ENCODE peak calls at places on chromosomes 11 and 22, in eight cellular contexts. One of them, this sample, is unnamed.

GRCh38 chr11:70324354-70325115 is 54.0 kb downstream of the PPFIA1 start:
- DNase-seq in HEK293T: no peak
- DNase-seq in psoas muscle: no peak
- DNase-seq in HAP-1: no peak
- DNase-seq in right lobe of liver: no peak
- DNase-seq in Right ventricle myocardium superior: no peak
- DNase-seq in amniotic epithelial cell: no peak
- DNase-seq in CD8-positive, alpha-beta memory T cell: no peak
- DNase-seq in this sample: no peak

GRCh38 chr11:2585566-2586090 is 114.2 kb downstream of the KCNQ1OT1 start:
- DNase-seq in HEK293T: no peak
- DNase-seq in psoas muscle: no peak
- DNase-seq in HAP-1: no peak
- DNase-seq in right lobe of liver: no peak
- DNase-seq in Right ventricle myocardium superior: peak
- DNase-seq in amniotic epithelial cell: no peak
- DNase-seq in CD8-positive, alpha-beta memory T cell: no peak
- DNase-seq in this sample: peak

GRCh38 chr11:35923452-35923851 is 20.4 kb upstream of the LDLRAD3 start:
- DNase-seq in HEK293T: no peak
- DNase-seq in psoas muscle: no peak
- DNase-seq in HAP-1: no peak
- DNase-seq in right lobe of liver: no peak
- DNase-seq in Right ventricle myocardium superior: no peak
- DNase-seq in amniotic epithelial cell: no peak
- DNase-seq in CD8-positive, alpha-beta memory T cell: no peak
- DNase-seq in this sample: no peak

GRCh38 chr11:88335284-88335683 is 2.3 kb downstream of the CTSC start:
- DNase-seq in HEK293T: no peak
- DNase-seq in psoas muscle: no peak
- DNase-seq in HAP-1: no peak
- DNase-seq in right lobe of liver: no peak
- DNase-seq in Right ventricle myocardium superior: no peak
- DNase-seq in amniotic epithelial cell: peak
- DNase-seq in CD8-positive, alpha-beta memory T cell: no peak
- DNase-seq in this sample: no peak

GRCh38 chr11:87602776-87603175 is 565.0 kb downstream of the TMEM135 start:
- DNase-seq in HEK293T: no peak
- DNase-seq in psoas muscle: no peak
- DNase-seq in HAP-1: no peak
- DNase-seq in right lobe of liver: no peak
- DNase-seq in Right ventricle myocardium superior: no peak
- DNase-seq in amniotic epithelial cell: no peak
- DNase-seq in CD8-positive, alpha-beta memory T cell: no peak
- DNase-seq in this sample: no peak

GRCh38 chr11:68264741-68265540 is 6.8 kb downstream of the C11orf24 start:
- DNase-seq in HEK293T: no peak
- DNase-seq in psoas muscle: no peak
- DNase-seq in HAP-1: no peak
- DNase-seq in right lobe of liver: no peak
- DNase-seq in Right ventricle myocardium superior: no peak
- DNase-seq in amniotic epithelial cell: no peak
- DNase-seq in CD8-positive, alpha-beta memory T cell: no peak
- DNase-seq in this sample: no peak

GRCh38 chr11:62705401-62705800 is 1.8 kb downstream of the BSCL2 start:
- DNase-seq in HEK293T: no peak
- DNase-seq in psoas muscle: no peak
- DNase-seq in HAP-1: no peak
- DNase-seq in right lobe of liver: no peak
- DNase-seq in Right ventricle myocardium superior: no peak
- DNase-seq in amniotic epithelial cell: no peak
- DNase-seq in CD8-positive, alpha-beta memory T cell: no peak
- DNase-seq in this sample: no peak

GRCh38 chr11:20530942-20531703 is 68.3 kb upstream of the SLC6A5 start:
- DNase-seq in HEK293T: no peak
- DNase-seq in psoas muscle: no peak
- DNase-seq in HAP-1: no peak
- DNase-seq in right lobe of liver: no peak
- DNase-seq in Right ventricle myocardium superior: no peak
- DNase-seq in amniotic epithelial cell: no peak
- DNase-seq in CD8-positive, alpha-beta memory T cell: no peak
- DNase-seq in this sample: no peak

GRCh38 chr11:85558411-85558810 is 68.7 kb downstream of the DLG2 start:
- DNase-seq in HEK293T: no peak
- DNase-seq in psoas muscle: no peak
- DNase-seq in HAP-1: no peak
- DNase-seq in right lobe of liver: no peak
- DNase-seq in Right ventricle myocardium superior: no peak
- DNase-seq in amniotic epithelial cell: no peak
- DNase-seq in CD8-positive, alpha-beta memory T cell: no peak
- DNase-seq in this sample: no peak

GRCh38 chr22:43828711-43829447 is 16.8 kb upstream of the EFCAB6 start:
- DNase-seq in HEK293T: no peak
- DNase-seq in psoas muscle: peak
- DNase-seq in HAP-1: no peak
- DNase-seq in right lobe of liver: peak
- DNase-seq in Right ventricle myocardium superior: peak
- DNase-seq in amniotic epithelial cell: no peak
- DNase-seq in CD8-positive, alpha-beta memory T cell: no peak
- DNase-seq in this sample: no peak

GRCh38 chr11:131511794-131512193 is 141.4 kb downstream of the NTM start:
- DNase-seq in HEK293T: peak
- DNase-seq in psoas muscle: peak
- DNase-seq in HAP-1: no peak
- DNase-seq in right lobe of liver: peak
- DNase-seq in Right ventricle myocardium superior: peak
- DNase-seq in amniotic epithelial cell: no peak
- DNase-seq in CD8-positive, alpha-beta memory T cell: no peak
- DNase-seq in this sample: no peak

GRCh38 chr11:11568651-11569229 is 53.1 kb downstream of the GALNT18 start:
- DNase-seq in HEK293T: no peak
- DNase-seq in psoas muscle: no peak
- DNase-seq in HAP-1: no peak
- DNase-seq in right lobe of liver: no peak
- DNase-seq in Right ventricle myocardium superior: no peak
- DNase-seq in amniotic epithelial cell: no peak
- DNase-seq in CD8-positive, alpha-beta memory T cell: no peak
- DNase-seq in this sample: no peak

GRCh38 chr11:122306776-122307479 is 190.9 kb upstream of the BLID start:
- DNase-seq in HEK293T: no peak
- DNase-seq in psoas muscle: no peak
- DNase-seq in HAP-1: no peak
- DNase-seq in right lobe of liver: no peak
- DNase-seq in Right ventricle myocardium superior: no peak
- DNase-seq in amniotic epithelial cell: no peak
- DNase-seq in CD8-positive, alpha-beta memory T cell: no peak
- DNase-seq in this sample: no peak

GRCh38 chr11:13166036-13166435 is 111.6 kb upstream of the BMAL1 start:
- DNase-seq in HEK293T: no peak
- DNase-seq in psoas muscle: no peak
- DNase-seq in HAP-1: no peak
- DNase-seq in right lobe of liver: no peak
- DNase-seq in Right ventricle myocardium superior: no peak
- DNase-seq in amniotic epithelial cell: peak
- DNase-seq in CD8-positive, alpha-beta memory T cell: no peak
- DNase-seq in this sample: no peak

GRCh38 chr11:64876226-64876750 is 2.1 kb downstream of the EHD1 start:
- DNase-seq in HEK293T: no peak
- DNase-seq in psoas muscle: no peak
- DNase-seq in HAP-1: no peak
- DNase-seq in right lobe of liver: no peak
- DNase-seq in Right ventricle myocardium superior: no peak
- DNase-seq in amniotic epithelial cell: no peak
- DNase-seq in CD8-positive, alpha-beta memory T cell: no peak
- DNase-seq in this sample: no peak

GRCh38 chr22:49677495-49677889 is 150.2 kb downstream of the BRD1 start:
- DNase-seq in HEK293T: no peak
- DNase-seq in psoas muscle: no peak
- DNase-seq in HAP-1: no peak
- DNase-seq in right lobe of liver: no peak
- DNase-seq in Right ventricle myocardium superior: no peak
- DNase-seq in amniotic epithelial cell: no peak
- DNase-seq in CD8-positive, alpha-beta memory T cell: no peak
- DNase-seq in this sample: no peak

GRCh38 chr22:44196241-44196640 is 15.5 kb downstream of the PARVG start:
- DNase-seq in HEK293T: no peak
- DNase-seq in psoas muscle: no peak
- DNase-seq in HAP-1: no peak
- DNase-seq in right lobe of liver: no peak
- DNase-seq in Right ventricle myocardium superior: no peak
- DNase-seq in amniotic epithelial cell: no peak
- DNase-seq in CD8-positive, alpha-beta memory T cell: no peak
- DNase-seq in this sample: no peak

GRCh38 chr11:65786786-65787636 is at the start of gene OVOL1:
- DNase-seq in HEK293T: no peak
- DNase-seq in psoas muscle: peak
- DNase-seq in HAP-1: no peak
- DNase-seq in right lobe of liver: no peak
- DNase-seq in Right ventricle myocardium superior: no peak
- DNase-seq in amniotic epithelial cell: no peak
- DNase-seq in CD8-positive, alpha-beta memory T cell: peak
- DNase-seq in this sample: peak

GRCh38 chr11:75563978-75564552 is 2.0 kb downstream of the SERPINH1 start:
- DNase-seq in HEK293T: peak
- DNase-seq in psoas muscle: peak
- DNase-seq in HAP-1: peak
- DNase-seq in right lobe of liver: no peak
- DNase-seq in Right ventricle myocardium superior: peak
- DNase-seq in amniotic epithelial cell: peak
- DNase-seq in CD8-positive, alpha-beta memory T cell: no peak
- DNase-seq in this sample: no peak

GRCh38 chr11:65501005-65501529 is 2.2 kb downstream of the MALAT1 start:
- DNase-seq in HEK293T: no peak
- DNase-seq in psoas muscle: no peak
- DNase-seq in HAP-1: no peak
- DNase-seq in right lobe of liver: no peak
- DNase-seq in Right ventricle myocardium superior: no peak
- DNase-seq in amniotic epithelial cell: peak
- DNase-seq in CD8-positive, alpha-beta memory T cell: peak
- DNase-seq in this sample: no peak

GRCh38 chr11:130583866-130584265 is 135.4 kb downstream of the ADAMTS15 start:
- DNase-seq in HEK293T: no peak
- DNase-seq in psoas muscle: no peak
- DNase-seq in HAP-1: no peak
- DNase-seq in right lobe of liver: no peak
- DNase-seq in Right ventricle myocardium superior: no peak
- DNase-seq in amniotic epithelial cell: no peak
- DNase-seq in CD8-positive, alpha-beta memory T cell: no peak
- DNase-seq in this sample: no peak

GRCh38 chr11:78253797-78254196 is 65.1 kb downstream of the USP35 start:
- DNase-seq in HEK293T: no peak
- DNase-seq in psoas muscle: no peak
- DNase-seq in HAP-1: no peak
- DNase-seq in right lobe of liver: no peak
- DNase-seq in Right ventricle myocardium superior: no peak
- DNase-seq in amniotic epithelial cell: peak
- DNase-seq in CD8-positive, alpha-beta memory T cell: no peak
- DNase-seq in this sample: no peak

GRCh38 chr11:63769044-63769718 is 606 bp upstream of the ZFTA start:
- DNase-seq in HEK293T: peak
- DNase-seq in psoas muscle: peak
- DNase-seq in HAP-1: no peak
- DNase-seq in right lobe of liver: peak
- DNase-seq in Right ventricle myocardium superior: peak
- DNase-seq in amniotic epithelial cell: peak
- DNase-seq in CD8-positive, alpha-beta memory T cell: peak
- DNase-seq in this sample: no peak

GRCh38 chr11:90176069-90176468 is 41.6 kb downstream of the NAALAD2 start:
- DNase-seq in HEK293T: no peak
- DNase-seq in psoas muscle: no peak
- DNase-seq in HAP-1: no peak
- DNase-seq in right lobe of liver: no peak
- DNase-seq in Right ventricle myocardium superior: no peak
- DNase-seq in amniotic epithelial cell: no peak
- DNase-seq in CD8-positive, alpha-beta memory T cell: no peak
- DNase-seq in this sample: no peak

GRCh38 chr11:118715837-118716260 is 36.4 kb upstream of the TREH start:
- DNase-seq in HEK293T: no peak
- DNase-seq in psoas muscle: no peak
- DNase-seq in HAP-1: peak
- DNase-seq in right lobe of liver: no peak
- DNase-seq in Right ventricle myocardium superior: no peak
- DNase-seq in amniotic epithelial cell: no peak
- DNase-seq in CD8-positive, alpha-beta memory T cell: no peak
- DNase-seq in this sample: no peak

GRCh38 chr11:123173040-123173855 is 21.8 kb downstream of the CLMP start:
- DNase-seq in HEK293T: no peak
- DNase-seq in psoas muscle: no peak
- DNase-seq in HAP-1: no peak
- DNase-seq in right lobe of liver: no peak
- DNase-seq in Right ventricle myocardium superior: no peak
- DNase-seq in amniotic epithelial cell: peak
- DNase-seq in CD8-positive, alpha-beta memory T cell: no peak
- DNase-seq in this sample: no peak